ENCODE peak calls at places on chromosomes 7 and 10, in eight cellular contexts. One of them, this sample, is unnamed.
A peak's percentile ranks its signal among the peaks of the same experiment; 100 is the strongest.

GRCh38 chr7:152514771-152515105 is 78.9 kb upstream of the KMT2C start:
- DNase-seq in sigmoid colon: no peak
- DNase-seq in NB4: no peak
- DNase-seq in lower leg skin: no peak
- DNase-seq in stomach: no peak
- DNase-seq in astrocyte: no peak
- DNase-seq in cardiac muscle cell: no peak
- DNase-seq in AG09319: no peak
- DNase-seq in this sample: no peak

GRCh38 chr10:84176836-84177474 is 3.4 kb downstream of the GPR15LG start:
- DNase-seq in sigmoid colon: no peak
- DNase-seq in NB4: no peak
- DNase-seq in lower leg skin: no peak
- DNase-seq in stomach: no peak
- DNase-seq in astrocyte: no peak
- DNase-seq in cardiac muscle cell: no peak
- DNase-seq in AG09319: no peak
- DNase-seq in this sample: no peak

GRCh38 chr10:88385601-88386203 is 197.4 kb downstream of the RNLS start:
- DNase-seq in sigmoid colon: peak; percentile 62
- DNase-seq in NB4: peak; percentile 92
- DNase-seq in lower leg skin: peak; percentile 35
- DNase-seq in stomach: peak; percentile 89
- DNase-seq in astrocyte: no peak
- DNase-seq in cardiac muscle cell: no peak
- DNase-seq in AG09319: no peak
- DNase-seq in this sample: no peak

GRCh38 chr7:127873151-127873550 is 158.1 kb downstream of the LRRC4 start:
- DNase-seq in sigmoid colon: no peak
- DNase-seq in NB4: no peak
- DNase-seq in lower leg skin: no peak
- DNase-seq in stomach: no peak
- DNase-seq in astrocyte: no peak
- DNase-seq in cardiac muscle cell: no peak
- DNase-seq in AG09319: no peak
- DNase-seq in this sample: peak; percentile 67

GRCh38 chr7:109793-110556 is 82.4 kb upstream of the FAM20C start:
- DNase-seq in sigmoid colon: no peak
- DNase-seq in NB4: no peak
- DNase-seq in lower leg skin: no peak
- DNase-seq in stomach: peak; percentile 21
- DNase-seq in astrocyte: no peak
- DNase-seq in cardiac muscle cell: no peak
- DNase-seq in AG09319: no peak
- DNase-seq in this sample: no peak

GRCh38 chr10:77737608-77738007 is 100.0 kb upstream of the KCNMA1 start:
- DNase-seq in sigmoid colon: no peak
- DNase-seq in NB4: no peak
- DNase-seq in lower leg skin: no peak
- DNase-seq in stomach: no peak
- DNase-seq in astrocyte: peak; percentile 98
- DNase-seq in cardiac muscle cell: no peak
- DNase-seq in AG09319: no peak
- DNase-seq in this sample: no peak

GRCh38 chr7:16356241-16356958 is 64.9 kb downstream of the CRPPA start:
- DNase-seq in sigmoid colon: no peak
- DNase-seq in NB4: peak; percentile 23
- DNase-seq in lower leg skin: no peak
- DNase-seq in stomach: no peak
- DNase-seq in astrocyte: peak; percentile 23
- DNase-seq in cardiac muscle cell: no peak
- DNase-seq in AG09319: no peak
- DNase-seq in this sample: no peak

GRCh38 chr7:35725280-35725680 is 30.3 kb upstream of the HERPUD2 start:
- DNase-seq in sigmoid colon: no peak
- DNase-seq in NB4: peak; percentile 37
- DNase-seq in lower leg skin: no peak
- DNase-seq in stomach: peak; percentile 41
- DNase-seq in astrocyte: no peak
- DNase-seq in cardiac muscle cell: no peak
- DNase-seq in AG09319: no peak
- DNase-seq in this sample: no peak

GRCh38 chr10:88289342-88289741 is 293.8 kb downstream of the RNLS start:
- DNase-seq in sigmoid colon: no peak
- DNase-seq in NB4: no peak
- DNase-seq in lower leg skin: no peak
- DNase-seq in stomach: no peak
- DNase-seq in astrocyte: no peak
- DNase-seq in cardiac muscle cell: no peak
- DNase-seq in AG09319: no peak
- DNase-seq in this sample: no peak

GRCh38 chr7:134320201-134320600 is 3.5 kb upstream of the SLC35B4 start:
- DNase-seq in sigmoid colon: no peak
- DNase-seq in NB4: no peak
- DNase-seq in lower leg skin: no peak
- DNase-seq in stomach: no peak
- DNase-seq in astrocyte: no peak
- DNase-seq in cardiac muscle cell: no peak
- DNase-seq in AG09319: no peak
- DNase-seq in this sample: no peak

GRCh38 chr7:155533827-155534690 is 12.3 kb downstream of the CNPY1 start:
- DNase-seq in sigmoid colon: peak; percentile 40
- DNase-seq in NB4: peak; percentile 70
- DNase-seq in lower leg skin: no peak
- DNase-seq in stomach: no peak
- DNase-seq in astrocyte: no peak
- DNase-seq in cardiac muscle cell: peak; percentile 61
- DNase-seq in AG09319: no peak
- DNase-seq in this sample: peak; percentile 89

GRCh38 chr10:133445268-133445732 is 8.4 kb upstream of the SCART1 start:
- DNase-seq in sigmoid colon: peak; percentile 56
- DNase-seq in NB4: no peak
- DNase-seq in lower leg skin: no peak
- DNase-seq in stomach: peak; percentile 23
- DNase-seq in astrocyte: no peak
- DNase-seq in cardiac muscle cell: no peak
- DNase-seq in AG09319: no peak
- DNase-seq in this sample: peak; percentile 2

GRCh38 chr7:92809397-92810241 is 26.8 kb downstream of the CDK6 start:
- DNase-seq in sigmoid colon: peak; percentile 79
- DNase-seq in NB4: peak; percentile 89
- DNase-seq in lower leg skin: peak; percentile 63
- DNase-seq in stomach: peak; percentile 77
- DNase-seq in astrocyte: peak; percentile 96
- DNase-seq in cardiac muscle cell: peak; percentile 77
- DNase-seq in AG09319: peak; percentile 89
- DNase-seq in this sample: no peak

GRCh38 chr7:33250421-33250827 is 121.1 kb downstream of the BBS9 start:
- DNase-seq in sigmoid colon: no peak
- DNase-seq in NB4: no peak
- DNase-seq in lower leg skin: no peak
- DNase-seq in stomach: no peak
- DNase-seq in astrocyte: peak; percentile 93
- DNase-seq in cardiac muscle cell: no peak
- DNase-seq in AG09319: peak; percentile 83
- DNase-seq in this sample: no peak

GRCh38 chr7:45610019-45610418 is 35.9 kb downstream of the ADCY1 start:
- DNase-seq in sigmoid colon: no peak
- DNase-seq in NB4: no peak
- DNase-seq in lower leg skin: no peak
- DNase-seq in stomach: no peak
- DNase-seq in astrocyte: no peak
- DNase-seq in cardiac muscle cell: no peak
- DNase-seq in AG09319: no peak
- DNase-seq in this sample: no peak

GRCh38 chr10:93299195-93299594 is 182.9 kb downstream of the MYOF start:
- DNase-seq in sigmoid colon: no peak
- DNase-seq in NB4: no peak
- DNase-seq in lower leg skin: no peak
- DNase-seq in stomach: no peak
- DNase-seq in astrocyte: no peak
- DNase-seq in cardiac muscle cell: no peak
- DNase-seq in AG09319: no peak
- DNase-seq in this sample: no peak

GRCh38 chr10:3935141-3935540 is 150.1 kb upstream of the KLF6 start:
- DNase-seq in sigmoid colon: no peak
- DNase-seq in NB4: no peak
- DNase-seq in lower leg skin: no peak
- DNase-seq in stomach: no peak
- DNase-seq in astrocyte: peak; percentile 94
- DNase-seq in cardiac muscle cell: no peak
- DNase-seq in AG09319: no peak
- DNase-seq in this sample: no peak
- TF ChIP-seq CTCF in sigmoid colon: no peak
- TF ChIP-seq CTCF in NB4: no peak
- TF ChIP-seq CTCF in lower leg skin: no peak
- TF ChIP-seq CTCF in stomach: no peak
- TF ChIP-seq CTCF in astrocyte: no peak
- TF ChIP-seq CTCF in cardiac muscle cell: peak; percentile 19
- TF ChIP-seq CTCF in AG09319: peak; percentile 1
- TF ChIP-seq CTCF in this sample: no peak

GRCh38 chr10:32055478-32056135 is 618 bp downstream of the KIF5B start:
- DNase-seq in sigmoid colon: peak; percentile 85
- DNase-seq in NB4: peak; percentile 84
- DNase-seq in lower leg skin: peak; percentile 51
- DNase-seq in stomach: peak; percentile 64
- DNase-seq in astrocyte: peak; percentile 56
- DNase-seq in cardiac muscle cell: peak; percentile 88
- DNase-seq in AG09319: no peak
- DNase-seq in this sample: peak; percentile 49
- TF ChIP-seq CTCF in sigmoid colon: no peak
- TF ChIP-seq CTCF in NB4: no peak
- TF ChIP-seq CTCF in lower leg skin: no peak
- TF ChIP-seq CTCF in stomach: no peak
- TF ChIP-seq CTCF in astrocyte: no peak
- TF ChIP-seq CTCF in cardiac muscle cell: peak; percentile 20
- TF ChIP-seq CTCF in AG09319: peak; percentile 6
- TF ChIP-seq CTCF in this sample: no peak

GRCh38 chr7:29980151-29980550 is 9.4 kb downstream of the SCRN1 start:
- DNase-seq in sigmoid colon: no peak
- DNase-seq in NB4: no peak
- DNase-seq in lower leg skin: no peak
- DNase-seq in stomach: no peak
- DNase-seq in astrocyte: no peak
- DNase-seq in cardiac muscle cell: no peak
- DNase-seq in AG09319: no peak
- DNase-seq in this sample: no peak

GRCh38 chr7:29976673-29977072 is 12.9 kb downstream of the SCRN1 start:
- DNase-seq in sigmoid colon: no peak
- DNase-seq in NB4: no peak
- DNase-seq in lower leg skin: no peak
- DNase-seq in stomach: no peak
- DNase-seq in astrocyte: peak; percentile 72
- DNase-seq in cardiac muscle cell: peak; percentile 14
- DNase-seq in AG09319: no peak
- DNase-seq in this sample: no peak

GRCh38 chr7:29975564-29975963 is 14.0 kb downstream of the SCRN1 start:
- DNase-seq in sigmoid colon: no peak
- DNase-seq in NB4: no peak
- DNase-seq in lower leg skin: no peak
- DNase-seq in stomach: no peak
- DNase-seq in astrocyte: no peak
- DNase-seq in cardiac muscle cell: no peak
- DNase-seq in AG09319: no peak
- DNase-seq in this sample: no peak

GRCh38 chr7:29976265-29976664 is 13.3 kb downstream of the SCRN1 start:
- DNase-seq in sigmoid colon: no peak
- DNase-seq in NB4: no peak
- DNase-seq in lower leg skin: no peak
- DNase-seq in stomach: no peak
- DNase-seq in astrocyte: no peak
- DNase-seq in cardiac muscle cell: no peak
- DNase-seq in AG09319: peak; percentile 24
- DNase-seq in this sample: no peak

DNA sequence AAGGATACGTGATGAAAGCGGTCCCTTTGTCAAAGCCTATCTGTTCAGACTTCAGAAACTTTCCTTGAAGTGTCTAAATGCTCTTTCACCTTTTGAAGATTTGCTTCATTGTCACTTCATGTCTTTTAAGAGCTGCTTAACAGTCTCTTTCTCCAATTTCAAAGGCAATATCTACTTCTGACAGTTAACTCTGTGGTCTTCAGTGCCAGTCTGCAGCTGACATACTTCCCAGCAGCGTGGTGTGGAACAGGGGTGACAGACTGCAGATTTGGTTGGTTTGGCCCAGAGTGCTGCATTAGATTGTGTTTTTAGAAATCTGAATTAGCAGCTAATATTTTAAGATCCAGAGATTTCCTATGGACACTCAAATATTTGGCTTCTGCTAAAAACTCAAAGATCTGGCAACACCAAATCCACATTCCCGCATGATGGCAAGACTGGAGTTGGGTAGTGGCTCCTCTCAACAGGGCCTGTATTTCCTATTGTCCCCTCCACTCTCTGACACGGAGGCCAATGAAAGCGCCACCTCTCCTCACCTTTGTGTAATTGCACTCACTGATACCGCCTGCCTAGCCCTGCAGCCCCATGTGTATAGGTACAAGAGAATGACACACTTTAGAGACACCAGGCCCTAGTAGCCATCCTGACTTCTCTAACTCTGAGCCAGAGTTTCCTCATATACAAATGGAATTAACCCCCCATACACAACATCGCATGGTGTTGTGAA is 11.5 kb downstream of the SCRN1 start:
- DNase-seq in sigmoid colon: no peak
- DNase-seq in NB4: peak; percentile 32
- DNase-seq in lower leg skin: no peak
- DNase-seq in stomach: no peak
- DNase-seq in astrocyte: no peak
- DNase-seq in cardiac muscle cell: peak; percentile 50
- DNase-seq in AG09319: no peak
- DNase-seq in this sample: peak; percentile 31
- TF ChIP-seq CTCF in sigmoid colon: no peak
- TF ChIP-seq CTCF in NB4: peak; percentile 31
- TF ChIP-seq CTCF in lower leg skin: no peak
- TF ChIP-seq CTCF in stomach: no peak
- TF ChIP-seq CTCF in astrocyte: no peak
- TF ChIP-seq CTCF in cardiac muscle cell: no peak
- TF ChIP-seq CTCF in AG09319: no peak
- TF ChIP-seq CTCF in this sample: peak; percentile 48

DNA sequence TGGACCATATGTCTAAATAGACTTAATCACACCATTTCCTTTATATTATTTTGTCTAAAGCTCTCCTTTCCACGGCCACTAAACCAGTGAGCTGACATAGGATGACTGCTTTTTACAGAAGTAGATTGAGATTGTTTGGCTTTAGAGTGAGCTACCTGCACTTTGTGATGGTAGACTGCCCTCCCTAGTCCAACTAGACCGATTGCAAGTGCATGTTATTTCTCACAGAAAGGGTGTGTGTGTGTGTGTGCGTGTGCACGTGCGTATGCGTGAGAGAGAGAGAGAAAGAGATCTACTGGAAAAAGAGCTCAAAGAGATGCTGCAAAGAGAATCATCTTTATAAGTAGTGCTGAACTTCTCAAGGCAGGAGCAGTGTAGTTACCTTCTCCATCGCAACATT is 60.7 kb downstream of the VCL start:
- DNase-seq in sigmoid colon: no peak
- DNase-seq in NB4: peak; percentile 48
- DNase-seq in lower leg skin: no peak
- DNase-seq in stomach: no peak
- DNase-seq in astrocyte: peak; percentile 18
- DNase-seq in cardiac muscle cell: peak; percentile 52
- DNase-seq in AG09319: no peak
- DNase-seq in this sample: peak; percentile 27
- TF ChIP-seq CTCF in sigmoid colon: no peak
- TF ChIP-seq CTCF in NB4: no peak
- TF ChIP-seq CTCF in lower leg skin: no peak
- TF ChIP-seq CTCF in stomach: no peak
- TF ChIP-seq CTCF in astrocyte: no peak
- TF ChIP-seq CTCF in cardiac muscle cell: no peak
- TF ChIP-seq CTCF in AG09319: no peak
- TF ChIP-seq CTCF in this sample: peak; percentile 27

This sample was measured in WERI-Rb-1.